ENCODE peak calls at places on chromosomes 3 and 15, in four cellular contexts. One of them, this sample, is unnamed.

GRCh38 chr3:177777699-177778098 is 580.4 kb upstream of the TBL1XR1 start:
- DNase-seq in A549: peak
- DNase-seq in thyroid gland: peak
- DNase-seq in substantia nigra: peak
- DNase-seq in this sample: peak

GRCh38 chr3:128060473-128061381 is 8.5 kb downstream of the SEC61A1 start:
- DNase-seq in A549: no peak
- DNase-seq in thyroid gland: no peak
- DNase-seq in substantia nigra: no peak
- DNase-seq in this sample: peak

GRCh38 chr3:40268708-40269524 is 40.6 kb upstream of the EIF1B start:
- DNase-seq in A549: no peak
- DNase-seq in thyroid gland: no peak
- DNase-seq in substantia nigra: no peak
- DNase-seq in this sample: no peak

GRCh38 chr3:150081084-150081483 is 110.4 kb upstream of the PFN2 start:
- DNase-seq in A549: no peak
- DNase-seq in thyroid gland: peak
- DNase-seq in substantia nigra: no peak
- DNase-seq in this sample: peak

GRCh38 chr15:63013052-63013808 is 29.3 kb upstream of the TPM1 start:
- DNase-seq in A549: no peak
- DNase-seq in thyroid gland: no peak
- DNase-seq in substantia nigra: no peak
- DNase-seq in this sample: peak

GRCh38 chr3:196519738-196520122 is 4.6 kb upstream of the SMCO1 start:
- DNase-seq in A549: no peak
- DNase-seq in thyroid gland: peak
- DNase-seq in substantia nigra: no peak
- DNase-seq in this sample: no peak

GRCh38 chr3:23489338-23490158 is 286.4 kb downstream of the UBE2E2 start:
- DNase-seq in A549: no peak
- DNase-seq in thyroid gland: no peak
- DNase-seq in substantia nigra: no peak
- DNase-seq in this sample: no peak

GRCh38 chr3:87982421-87982820 is 76.4 kb downstream of the CGGBP1 start:
- DNase-seq in A549: no peak
- DNase-seq in thyroid gland: peak
- DNase-seq in substantia nigra: no peak
- DNase-seq in this sample: no peak

GRCh38 chr15:70892002-70892911 is at the start of the genes LRRC49 and THAP10:
- DNase-seq in A549: peak
- DNase-seq in thyroid gland: peak
- DNase-seq in substantia nigra: peak
- DNase-seq in this sample: peak

GRCh38 chr3:159765025-159765859 is 223.4 kb upstream of the IL12A start:
- DNase-seq in A549: peak
- DNase-seq in thyroid gland: peak
- DNase-seq in substantia nigra: peak
- DNase-seq in this sample: peak

GRCh38 chr3:161221881-161222600 is 930 bp downstream of the NMD3 start:
- DNase-seq in A549: peak
- DNase-seq in thyroid gland: peak
- DNase-seq in substantia nigra: no peak
- DNase-seq in this sample: no peak

GRCh38 chr3:99765042-99765942 is 52.4 kb upstream of the CMSS1 start:
- DNase-seq in A549: no peak
- DNase-seq in thyroid gland: no peak
- DNase-seq in substantia nigra: no peak
- DNase-seq in this sample: no peak

GRCh38 chr15:42929449-42929848 is 8.9 kb upstream of the TTBK2 start:
- DNase-seq in A549: no peak
- DNase-seq in thyroid gland: no peak
- DNase-seq in substantia nigra: no peak
- DNase-seq in this sample: no peak

GRCh38 chr3:142275856-142276255 is 50.5 kb upstream of the GK5 start:
- DNase-seq in A549: no peak
- DNase-seq in thyroid gland: no peak
- DNase-seq in substantia nigra: no peak
- DNase-seq in this sample: no peak

GRCh38 chr3:29695905-29696238 is 415.0 kb downstream of the RBMS3 start:
- DNase-seq in A549: no peak
- DNase-seq in thyroid gland: no peak
- DNase-seq in substantia nigra: no peak
- DNase-seq in this sample: no peak

GRCh38 chr3:184716652-184717607 is 5.1 kb upstream of the MAGEF1 start:
- DNase-seq in A549: no peak
- DNase-seq in thyroid gland: peak
- DNase-seq in substantia nigra: no peak
- DNase-seq in this sample: no peak

GRCh38 chr3:164465172-164465571 is 613.1 kb downstream of the SI start:
- DNase-seq in A549: peak
- DNase-seq in thyroid gland: no peak
- DNase-seq in substantia nigra: no peak
- DNase-seq in this sample: no peak

GRCh38 chr15:38524156-38524555 is 40.5 kb downstream of the RASGRP1 start:
- DNase-seq in A549: no peak
- DNase-seq in thyroid gland: no peak
- DNase-seq in substantia nigra: no peak
- DNase-seq in this sample: no peak

GRCh38 chr3:194474675-194475074 is 12.1 kb downstream of the ATP13A3 start:
- DNase-seq in A549: no peak
- DNase-seq in thyroid gland: no peak
- DNase-seq in substantia nigra: no peak
- DNase-seq in this sample: no peak

GRCh38 chr3:159263750-159264561 is 462.1 kb downstream of the MFSD1 start:
- DNase-seq in A549: peak
- DNase-seq in thyroid gland: peak
- DNase-seq in substantia nigra: no peak
- DNase-seq in this sample: no peak

GRCh38 chr3:11720220-11721113 is 76.8 kb upstream of the VGLL4 start:
- DNase-seq in A549: peak
- DNase-seq in thyroid gland: peak
- DNase-seq in substantia nigra: no peak
- DNase-seq in this sample: peak

GRCh38 chr15:40906947-40907802 is 12.9 kb downstream of the VPS18 start:
- DNase-seq in A549: no peak
- DNase-seq in thyroid gland: peak
- DNase-seq in substantia nigra: peak
- DNase-seq in this sample: no peak

GRCh38 chr3:122414391-122414790 is 1.5 kb downstream of the WDR5B start:
- DNase-seq in A549: no peak
- DNase-seq in thyroid gland: no peak
- DNase-seq in substantia nigra: no peak
- DNase-seq in this sample: no peak

GRCh38 chr15:90860942-90861675 is 7.3 kb upstream of the FURIN start:
- DNase-seq in A549: peak
- DNase-seq in thyroid gland: no peak
- DNase-seq in substantia nigra: no peak
- DNase-seq in this sample: peak

GRCh38 chr15:88241060-88241459 is 15.5 kb downstream of the NTRK3 start:
- DNase-seq in A549: no peak
- DNase-seq in thyroid gland: no peak
- DNase-seq in substantia nigra: no peak
- DNase-seq in this sample: no peak

GRCh38 chr3:129732200-129732876 is 125.9 kb upstream of the PLXND1 start:
- DNase-seq in A549: no peak
- DNase-seq in thyroid gland: no peak
- DNase-seq in substantia nigra: no peak
- DNase-seq in this sample: no peak

GRCh38 chr3:143152043-143152442 is 32.5 kb downstream of the CHST2 start:
- DNase-seq in A549: no peak
- DNase-seq in thyroid gland: no peak
- DNase-seq in substantia nigra: no peak
- DNase-seq in this sample: no peak

GRCh38 chr15:29008846-29009245 is 123.1 kb downstream of the APBA2 start:
- DNase-seq in A549: no peak
- DNase-seq in thyroid gland: no peak
- DNase-seq in substantia nigra: no peak
- DNase-seq in this sample: no peak

GRCh38 chr3:60877188-60877587 is 374.1 kb downstream of the FHIT start:
- DNase-seq in A549: no peak
- DNase-seq in thyroid gland: no peak
- DNase-seq in substantia nigra: no peak
- DNase-seq in this sample: no peak
- H3K27ac ChIP-seq in A549: no peak
- H3K27ac ChIP-seq in thyroid gland: no peak
- H3K27ac ChIP-seq in substantia nigra: no peak
- H3K27ac ChIP-seq in this sample: no peak

GRCh38 chr15:73564255-73564654 is 68.9 kb downstream of the NPTN start:
- DNase-seq in A549: peak
- DNase-seq in thyroid gland: peak
- DNase-seq in substantia nigra: no peak
- DNase-seq in this sample: peak
- H3K27ac ChIP-seq in A549: no peak
- H3K27ac ChIP-seq in thyroid gland: no peak
- H3K27ac ChIP-seq in substantia nigra: no peak
- H3K27ac ChIP-seq in this sample: no peak

DNA sequence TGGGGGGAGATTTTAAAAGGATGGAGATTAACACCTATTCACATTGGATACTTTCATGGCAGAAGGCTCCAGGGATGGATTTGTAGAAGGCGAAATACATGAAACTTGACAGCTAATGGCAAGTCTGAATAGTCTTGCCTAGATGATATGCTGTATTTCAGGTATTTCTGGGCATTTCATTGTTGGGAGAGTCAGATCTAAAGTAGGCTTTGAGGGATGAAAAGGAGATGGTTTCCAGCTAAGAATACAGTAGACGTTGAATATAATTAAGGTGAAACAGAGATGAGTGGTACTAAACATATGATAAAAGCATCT is 189.2 kb upstream of the PDZRN3 start:
- DNase-seq in A549: no peak
- DNase-seq in thyroid gland: no peak
- DNase-seq in substantia nigra: no peak
- DNase-seq in this sample: no peak
- H3K27ac ChIP-seq in A549: no peak
- H3K27ac ChIP-seq in thyroid gland: no peak
- H3K27ac ChIP-seq in substantia nigra: no peak
- H3K27ac ChIP-seq in this sample: no peak

DNA sequence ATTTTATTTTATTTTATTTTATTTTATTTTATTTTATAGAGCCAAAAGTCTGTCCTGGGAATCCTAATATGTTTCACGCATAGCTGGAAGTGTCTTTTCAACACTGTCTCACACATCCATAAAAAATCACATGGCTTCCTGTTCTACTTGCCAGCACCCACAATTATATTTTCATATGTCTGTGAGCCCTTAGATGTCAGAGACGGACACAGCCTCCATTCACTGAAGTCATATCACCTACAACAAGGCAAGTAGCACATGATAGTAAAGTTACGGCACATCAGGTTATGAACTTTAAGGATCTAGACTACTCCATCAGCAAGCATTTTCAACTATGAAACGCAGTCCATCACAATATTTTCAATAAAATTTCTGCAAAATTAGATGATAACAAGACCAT is 168.4 kb downstream of the ZIC4 start:
- DNase-seq in A549: no peak
- DNase-seq in thyroid gland: no peak
- DNase-seq in substantia nigra: no peak
- DNase-seq in this sample: no peak
- H3K27ac ChIP-seq in A549: no peak
- H3K27ac ChIP-seq in thyroid gland: no peak
- H3K27ac ChIP-seq in substantia nigra: no peak
- H3K27ac ChIP-seq in this sample: no peak

GRCh38 chr3:65938676-65939075 is 100.0 kb downstream of the MAGI1 start:
- DNase-seq in A549: no peak
- DNase-seq in thyroid gland: no peak
- DNase-seq in substantia nigra: no peak
- DNase-seq in this sample: no peak

GRCh38 chr3:65939841-65940246 is 98.9 kb downstream of the MAGI1 start:
- DNase-seq in A549: no peak
- DNase-seq in thyroid gland: peak
- DNase-seq in substantia nigra: no peak
- DNase-seq in this sample: no peak

GRCh38 chr3:65938147-65938546 is 100.6 kb downstream of the MAGI1 start:
- DNase-seq in A549: no peak
- DNase-seq in thyroid gland: no peak
- DNase-seq in substantia nigra: no peak
- DNase-seq in this sample: no peak

GRCh38 chr3:65936908-65937638 is 101.6 kb downstream of the MAGI1 start:
- DNase-seq in A549: no peak
- DNase-seq in thyroid gland: no peak
- DNase-seq in substantia nigra: no peak
- DNase-seq in this sample: no peak

GRCh38 chr3:65939184-65939583 is 99.5 kb downstream of the MAGI1 start:
- DNase-seq in A549: no peak
- DNase-seq in thyroid gland: no peak
- DNase-seq in substantia nigra: no peak
- DNase-seq in this sample: no peak
- H3K27ac ChIP-seq in A549: no peak
- H3K27ac ChIP-seq in thyroid gland: peak
- H3K27ac ChIP-seq in substantia nigra: no peak
- H3K27ac ChIP-seq in this sample: no peak

GRCh38 chr15:56251315-56252091 is 7.8 kb upstream of the RFX7 start:
- DNase-seq in A549: no peak
- DNase-seq in thyroid gland: no peak
- DNase-seq in substantia nigra: no peak
- DNase-seq in this sample: no peak

GRCh38 chr15:56248276-56248675 is 4.6 kb upstream of the RFX7 start:
- DNase-seq in A549: no peak
- DNase-seq in thyroid gland: no peak
- DNase-seq in substantia nigra: no peak
- DNase-seq in this sample: no peak

GRCh38 chr15:56247266-56247665 is 3.6 kb upstream of the RFX7 start:
- DNase-seq in A549: no peak
- DNase-seq in thyroid gland: no peak
- DNase-seq in substantia nigra: no peak
- DNase-seq in this sample: no peak

GRCh38 chr15:56249080-56249479 is 5.4 kb upstream of the RFX7 start:
- DNase-seq in A549: peak
- DNase-seq in thyroid gland: no peak
- DNase-seq in substantia nigra: no peak
- DNase-seq in this sample: no peak

DNA sequence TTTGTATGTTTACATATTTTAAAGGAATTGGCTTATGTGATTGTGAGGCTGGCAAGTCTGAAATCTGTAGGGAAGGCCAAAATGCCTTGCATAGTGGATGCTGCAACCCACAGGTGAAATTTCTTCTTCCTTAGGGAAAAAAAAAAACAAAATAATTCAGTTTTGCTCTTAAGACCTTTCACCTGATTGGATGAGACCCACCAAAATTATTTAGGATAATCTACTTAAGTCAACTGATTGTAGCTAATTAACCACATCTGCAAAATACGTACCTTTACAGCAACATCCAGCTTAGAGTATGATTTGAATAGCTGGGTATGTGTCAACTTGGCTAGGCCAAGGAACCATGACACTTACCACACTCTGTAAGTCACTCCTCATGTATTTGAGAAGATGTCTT is 6.9 kb upstream of the RFX7 start:
- DNase-seq in A549: no peak
- DNase-seq in thyroid gland: no peak
- DNase-seq in substantia nigra: no peak
- DNase-seq in this sample: no peak
- H3K27ac ChIP-seq in A549: no peak
- H3K27ac ChIP-seq in thyroid gland: no peak
- H3K27ac ChIP-seq in substantia nigra: no peak
- H3K27ac ChIP-seq in this sample: no peak

This sample was measured in epithelial cell of prostate.